ENCODE peak calls at places on chromosomes 2 and 18, in eight cellular contexts. G is amniotic stem cell; E is progenitor cell of endocrine pancreas; O is stimulated activated CD4-positive, alpha-beta T cell treated with anti-CD3 and anti-CD28 coated beads, Interleukin-15, amount 100 ng/mL, for 1 hour; T is adrenal gland; Y is putamen; W is AG08396; V is psoas muscle. N is an unnamed sample.

GRCh38 chr2:203869610-203870042 is 2.1 kb downstream of the CTLA4 start:
- DNase-seq in G (no peak), E (no peak), O (peak; percentile 9), T (no peak), Y (no peak), W (no peak), V (no peak), N (no peak)

GRCh38 chr2:176272870-176273269 is 3.6 kb downstream of the MTX2 start:
- DNase-seq in G (no peak), E (no peak), O (no peak), T (no peak), Y (no peak), W (no peak), V (no peak), N (no peak)

GRCh38 chr2:121689356-121689755 is 40.1 kb upstream of the CLASP1 start:
- DNase-seq in G (no peak), E (no peak), O (no peak), T (peak; percentile 62), Y (no peak), W (peak; percentile 75), V (no peak), N (no peak)

GRCh38 chr2:6955523-6956136 is 38.4 kb downstream of the RNF144A start:
- DNase-seq in G (no peak), E (no peak), O (no peak), T (no peak), Y (no peak), W (no peak), V (no peak), N (no peak)

GRCh38 chr18:46174317-46175039 is 70.3 kb downstream of the HAUS1 start:
- DNase-seq in G (no peak), E (peak; percentile 34), O (no peak), T (peak; percentile 43), Y (peak; percentile 1), W (peak; percentile 52), V (peak; percentile 85), N (peak; percentile 1)

GRCh38 chr2:130834923-130835765 is 1.6 kb upstream of the ARHGEF4 start:
- DNase-seq in G (no peak), E (no peak), O (no peak), T (no peak), Y (no peak), W (no peak), V (peak; percentile 34), N (no peak)

GRCh38 chr2:30404354-30405265 is 42.4 kb upstream of the LCLAT1 start:
- DNase-seq in G (no peak), E (no peak), O (no peak), T (no peak), Y (no peak), W (no peak), V (no peak), N (no peak)

GRCh38 chr18:56505971-56506370 is 132.4 kb downstream of the TXNL1 start:
- DNase-seq in G (no peak), E (no peak), O (no peak), T (no peak), Y (no peak), W (no peak), V (no peak), N (no peak)

GRCh38 chr2:98861601-98862000 is 74.4 kb downstream of the CRACDL start:
- DNase-seq in G (no peak), E (no peak), O (no peak), T (no peak), Y (no peak), W (no peak), V (no peak), N (no peak)

GRCh38 chr18:58177886-58178470 is 134.0 kb downstream of the NEDD4L start:
- DNase-seq in G (no peak), E (no peak), O (no peak), T (no peak), Y (no peak), W (no peak), V (no peak), N (no peak)

GRCh38 chr2:233429175-233429897 is 75.0 kb downstream of the DGKD start:
- DNase-seq in G (no peak), E (no peak), O (no peak), T (no peak), Y (no peak), W (no peak), V (peak; percentile 89), N (no peak)

GRCh38 chr2:172247203-172247602 is 144.5 kb upstream of the DLX2 start:
- DNase-seq in G (no peak), E (no peak), O (no peak), T (no peak), Y (no peak), W (no peak), V (no peak), N (no peak)

GRCh38 chr18:60022671-60023276 is 123.0 kb downstream of the PMAIP1 start:
- DNase-seq in G (no peak), E (no peak), O (no peak), T (no peak), Y (no peak), W (no peak), V (no peak), N (no peak)

GRCh38 chr18:58315739-58316215 is 271.8 kb downstream of the NEDD4L start:
- DNase-seq in G (no peak), E (no peak), O (no peak), T (peak; percentile 38), Y (no peak), W (no peak), V (no peak), N (no peak)

GRCh38 chr18:74512321-74513053 is 16.3 kb downstream of the CNDP2 start:
- DNase-seq in G (no peak), E (no peak), O (no peak), T (no peak), Y (peak; percentile 95), W (no peak), V (no peak), N (no peak)

GRCh38 chr2:172052000-172052983 is 33.0 kb upstream of the DLX1 start:
- DNase-seq in G (no peak), E (no peak), O (no peak), T (no peak), Y (no peak), W (no peak), V (no peak), N (no peak)

GRCh38 chr2:27049422-27050280 is 1.8 kb upstream of the AGBL5 start:
- DNase-seq in G (no peak), E (peak; percentile 48), O (peak; percentile 26), T (no peak), Y (no peak), W (no peak), V (no peak), N (no peak)

GRCh38 chr18:3211236-3211992 is 8.4 kb downstream of the MYOM1 start:
- DNase-seq in G (no peak), E (no peak), O (no peak), T (peak; percentile 13), Y (peak; percentile 19), W (peak; percentile 21), V (no peak), N (no peak)

GRCh38 chr2:109694190-109694589 is 80.0 kb downstream of the SOWAHC start:
- DNase-seq in G (no peak), E (no peak), O (no peak), T (peak; percentile 44), Y (no peak), W (no peak), V (no peak), N (no peak)

GRCh38 chr18:75844102-75844604 is 416.6 kb upstream of the SMIM21 start:
- DNase-seq in G (no peak), E (no peak), O (no peak), T (no peak), Y (no peak), W (no peak), V (no peak), N (no peak)

GRCh38 chr18:41982942-41983660 is 28.1 kb downstream of the PIK3C3 start:
- DNase-seq in G (no peak), E (no peak), O (no peak), T (no peak), Y (no peak), W (no peak), V (no peak), N (no peak)